ENCODE peak calls at places on chromosomes 2 and 18, in five cellular contexts. Q is HepG2, Y is GM12878, L is K562, A is H1. G is an unnamed sample.

GRCh38 chr2:193783681-193784080 is 1588.9 kb upstream of the TMEFF2 start:
- DNase-seq in Q (no peak), Y (no peak), L (no peak), A (no peak), G (no peak)

GRCh38 chr18:62494764-62495163 is 28.1 kb upstream of the ZCCHC2 start:
- DNase-seq in Q (no peak), Y (no peak), L (no peak), A (no peak), G (no peak)

GRCh38 chr2:109162999-109163398 is 34.0 kb downstream of the SH3RF3 start:
- DNase-seq in Q (no peak), Y (no peak), L (no peak), A (no peak), G (no peak)

GRCh38 chr2:177998996-177999395 is 73.6 kb downstream of the PDE11A start:
- DNase-seq in Q (no peak), Y (no peak), L (no peak), A (no peak), G (no peak)

GRCh38 chr18:11518788-11519685 is 90.4 kb upstream of the SLC35G4 start:
- DNase-seq in Q (peak; percentile 64), Y (no peak), L (peak; percentile 73), A (peak; percentile 38), G (peak; percentile 62)

GRCh38 chr2:143489135-143489534 is 359.9 kb downstream of the ARHGAP15 start:
- DNase-seq in Q (no peak), Y (no peak), L (no peak), A (no peak), G (peak; percentile 2)

GRCh38 chr2:135190799-135191198 is 138.7 kb downstream of the RAB3GAP1 start:
- DNase-seq in Q (no peak), Y (no peak), L (no peak), A (no peak), G (no peak)

GRCh38 chr2:200033939-200034338 is 78.6 kb downstream of the MAIP1 start:
- DNase-seq in Q (no peak), Y (no peak), L (no peak), A (no peak), G (no peak)

GRCh38 chr2:2590141-2590540 is 259.1 kb upstream of the MYT1L start:
- DNase-seq in Q (no peak), Y (no peak), L (no peak), A (no peak), G (no peak)

GRCh38 chr2:36441065-36441625 is 85.6 kb downstream of the CRIM1 start:
- DNase-seq in Q (no peak), Y (no peak), L (no peak), A (no peak), G (no peak)

GRCh38 chr2:42925742-42926437 is 133.5 kb upstream of the HAAO start:
- DNase-seq in Q (peak; percentile 34), Y (no peak), L (no peak), A (no peak), G (no peak)

GRCh38 chr2:118032169-118033013 is 18.5 kb upstream of the CCDC93 start:
- DNase-seq in Q (peak; percentile 44), Y (no peak), L (peak; percentile 53), A (no peak), G (peak; percentile 29)

GRCh38 chr2:88159955-88160415 is 10.2 kb upstream of the THNSL2 start:
- DNase-seq in Q (peak; percentile 82), Y (peak; percentile 4), L (peak; percentile 82), A (no peak), G (peak; percentile 68)

GRCh38 chr18:58934356-58934755 is 69.7 kb downstream of the ZNF532 start:
- DNase-seq in Q (no peak), Y (no peak), L (no peak), A (no peak), G (no peak)

GRCh38 chr2:75539955-75540716 is 20.6 kb downstream of the EVA1A start:
- DNase-seq in Q (no peak), Y (no peak), L (no peak), A (no peak), G (no peak)

GRCh38 chr2:225124311-225124832 is 82.1 kb upstream of the DOCK10 start:
- DNase-seq in Q (no peak), Y (no peak), L (no peak), A (no peak), G (no peak)

GRCh38 chr2:168934826-168935225 is 33.7 kb downstream of the G6PC2 start:
- DNase-seq in Q (no peak), Y (no peak), L (no peak), A (no peak), G (no peak)

GRCh38 chr2:150042844-150043503 is 444.5 kb downstream of the RND3 start:
- DNase-seq in Q (no peak), Y (no peak), L (no peak), A (no peak), G (no peak)

GRCh38 chr18:23689031-23689615 is at the start of gene LAMA3:
- DNase-seq in Q (no peak), Y (no peak), L (no peak), A (no peak), G (peak; percentile 65)

GRCh38 chr2:181970160-181970794 is 15.4 kb upstream of the PPP1R1C start:
- DNase-seq in Q (peak; percentile 16), Y (no peak), L (no peak), A (no peak), G (no peak)

GRCh38 chr2:215280326-215280725 is 31.5 kb upstream of the ATIC start:
- DNase-seq in Q (no peak), Y (peak; percentile 54), L (no peak), A (no peak), G (no peak)

GRCh38 chr18:48994926-48995835 is 44.4 kb upstream of the SMAD7 start:
- DNase-seq in Q (no peak), Y (no peak), L (no peak), A (no peak), G (no peak)

GRCh38 chr2:121790276-121790956 is 35.0 kb downstream of the TSN start:
- DNase-seq in Q (peak; percentile 61), Y (no peak), L (peak; percentile 12), A (no peak), G (peak; percentile 43)

GRCh38 chr2:148702475-148702874 is 57.9 kb downstream of the EPC2 start:
- DNase-seq in Q (no peak), Y (no peak), L (no peak), A (no peak), G (no peak)

GRCh38 chr2:68837164-68837860 is 33.9 kb downstream of the BMP10 start:
- DNase-seq in Q (peak; percentile 55), Y (peak; percentile 13), L (peak; percentile 89), A (peak; percentile 38), G (peak; percentile 66)

GRCh38 chr18:63298393-63299015 is 21.1 kb downstream of the BCL2 start:
- DNase-seq in Q (no peak), Y (no peak), L (no peak), A (no peak), G (no peak)

GRCh38 chr2:121362776-121363175 is 77.8 kb upstream of the TFCP2L1 start:
- DNase-seq in Q (no peak), Y (no peak), L (no peak), A (no peak), G (no peak)

GRCh38 chr18:73959341-73959740 is 188.3 kb downstream of the FBXO15 start:
- DNase-seq in Q (no peak), Y (no peak), L (no peak), A (no peak), G (no peak)

GRCh38 chr2:25302758-25303436 is 38.8 kb downstream of the DNMT3A start:
- DNase-seq in Q (no peak), Y (no peak), L (no peak), A (no peak), G (no peak)

GRCh38 chr2:232636788-232637420 is 3.5 kb downstream of the EFHD1 start:
- DNase-seq in Q (no peak), Y (no peak), L (no peak), A (no peak), G (no peak)

GRCh38 chr2:188142636-188143035 is 149.0 kb upstream of the GULP1 start:
- DNase-seq in Q (no peak), Y (no peak), L (no peak), A (no peak), G (no peak)

GRCh38 chr2:40625849-40626248 is 174.0 kb upstream of the SLC8A1 start:
- DNase-seq in Q (no peak), Y (no peak), L (no peak), A (no peak), G (no peak)

GRCh38 chr18:62196079-62196478 is 9.0 kb downstream of the RELCH start:
- DNase-seq in Q (no peak), Y (no peak), L (peak; percentile 11), A (no peak), G (no peak)

GRCh38 chr18:75418293-75418692 is 9.2 kb downstream of the SMIM21 start:
- DNase-seq in Q (no peak), Y (no peak), L (no peak), A (no peak), G (peak; percentile 5)

GRCh38 chr2:155645771-155646170 is 686.8 kb downstream of the NR4A2 start:
- DNase-seq in Q (no peak), Y (no peak), L (no peak), A (no peak), G (no peak)

GRCh38 chr2:95056461-95057459 is 31.3 kb downstream of the MAL start:
- DNase-seq in Q (peak; percentile 40), Y (no peak), L (no peak), A (no peak), G (no peak)

GRCh38 chr2:200455958-200456421 is 53.9 kb downstream of the KCTD18 start:
- DNase-seq in Q (no peak), Y (peak; percentile 81), L (peak; percentile 20), A (no peak), G (no peak)

DNA sequence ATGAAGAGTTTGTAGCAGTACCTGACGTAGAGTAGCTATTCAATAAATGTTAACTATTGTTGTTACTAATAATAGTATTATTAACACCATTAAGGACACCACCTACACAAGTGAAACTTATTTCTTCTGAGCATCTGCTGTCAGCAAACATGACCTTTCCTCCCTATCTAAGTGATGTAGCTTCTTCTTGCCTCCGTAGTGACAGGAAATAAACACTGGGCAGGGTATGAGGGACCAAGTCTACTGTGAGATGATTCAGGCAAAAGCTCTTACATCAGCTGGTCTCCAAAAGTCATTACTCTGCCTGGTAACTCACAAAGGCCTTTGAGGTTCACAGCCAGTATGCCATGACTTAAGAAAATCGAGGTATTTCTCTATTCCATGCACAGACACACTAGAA is 750.5 kb downstream of the CPS1 start:
- DNase-seq in Q (no peak), Y (no peak), L (no peak), A (no peak), G (no peak)
- TF ChIP-seq HDAC2 in Q (no peak), Y (no peak), L (no peak), A (no peak), G (no peak)

GRCh38 chr2:138470941-138471340 is 30.6 kb upstream of the SPOPL start:
- DNase-seq in Q (no peak), Y (no peak), L (no peak), A (no peak), G (no peak)
- TF ChIP-seq HDAC2 in Q (no peak), Y (no peak), L (no peak), A (no peak), G (no peak)

DNA sequence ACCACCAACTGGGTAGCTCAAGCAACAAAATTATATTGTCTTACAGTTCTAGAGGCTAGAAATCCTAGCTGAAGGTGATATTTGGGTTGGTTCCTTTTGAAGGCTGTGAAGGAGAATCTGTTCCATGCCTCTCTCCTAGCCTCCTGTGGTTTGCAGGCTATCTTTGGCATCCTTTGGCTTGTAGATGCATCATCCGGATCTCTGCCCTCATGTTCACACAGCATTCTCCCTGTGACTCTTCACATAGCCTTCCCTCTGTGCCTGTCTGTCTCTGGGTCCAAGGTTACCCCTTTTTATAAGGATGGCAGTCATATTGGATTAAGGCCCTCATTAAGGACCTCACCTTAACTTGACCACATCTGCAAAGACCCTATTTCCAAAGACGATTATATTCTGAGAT is 78.6 kb upstream of the MAP3K20 start:
- DNase-seq in Q (no peak), Y (no peak), L (no peak), A (no peak), G (no peak)
- TF ChIP-seq HDAC2 in Q (no peak), Y (no peak), L (no peak), A (no peak), G (no peak)

GRCh38 chr2:180523629-180524340 is 456.6 kb upstream of the UBE2E3 start:
- DNase-seq in Q (no peak), Y (no peak), L (no peak), A (no peak), G (peak; percentile 35)
- TF ChIP-seq HDAC2 in Q (no peak), Y (no peak), L (no peak), A (no peak), G (no peak)